ENCODE peak calls at places on chromosome 1, in seven cellular contexts. I, B, A, T, S, G and M are unnamed samples.

GRCh38 chr1:166377896-166378295 is 211.1 kb upstream of the FAM78B start:
- DNase-seq in I (no peak), B (no peak), A (no peak), T (no peak), S (no peak), G (no peak), M (no peak)

GRCh38 chr1:245235156-245235555 is 80.4 kb downstream of the KIF26B start:
- DNase-seq in I (no peak), B (no peak), A (no peak), T (no peak), S (no peak), G (no peak), M (no peak)

GRCh38 chr1:2404142-2404889 is 8.0 kb downstream of the PEX10 start:
- DNase-seq in I (no peak), B (no peak), A (no peak), T (no peak), S (no peak), G (no peak), M (no peak)

GRCh38 chr1:42311138-42311537 is 23.9 kb downstream of the FOXJ3 start:
- DNase-seq in I (no peak), B (no peak), A (no peak), T (no peak), S (no peak), G (no peak), M (no peak)

GRCh38 chr1:241772932-241773500 is 75.0 kb upstream of the EXO1 start:
- DNase-seq in I (no peak), B (no peak), A (no peak), T (no peak), S (no peak), G (no peak), M (no peak)

GRCh38 chr1:230123280-230124186 is 56.5 kb downstream of the GALNT2 start:
- DNase-seq in I (no peak), B (no peak), A (no peak), T (no peak), S (peak; percentile 35), G (peak; percentile 97), M (no peak)

GRCh38 chr1:199898654-199899053 is 128.9 kb upstream of the NR5A2 start:
- DNase-seq in I (no peak), B (no peak), A (no peak), T (no peak), S (no peak), G (no peak), M (no peak)

GRCh38 chr1:5949074-5949760 is 43.0 kb downstream of the NPHP4 start:
- DNase-seq in I (no peak), B (no peak), A (peak; percentile 79), T (peak; percentile 69), S (peak; percentile 88), G (no peak), M (no peak)

GRCh38 chr1:41474490-41475271 is 9.8 kb downstream of the EDN2 start:
- DNase-seq in I (no peak), B (no peak), A (peak; percentile 71), T (no peak), S (no peak), G (no peak), M (no peak)

GRCh38 chr1:228405200-228405978 is 1.2 kb downstream of the TRIM11 start:
- DNase-seq in I (no peak), B (no peak), A (no peak), T (no peak), S (no peak), G (no peak), M (no peak)

GRCh38 chr1:233572896-233573295 is 41.0 kb upstream of the KCNK1 start:
- DNase-seq in I (no peak), B (no peak), A (no peak), T (no peak), S (no peak), G (no peak), M (no peak)

GRCh38 chr1:67921725-67922489 is 88.6 kb upstream of the GNG12 start:
- DNase-seq in I (no peak), B (no peak), A (no peak), T (peak; percentile 41), S (no peak), G (no peak), M (no peak)

DNA sequence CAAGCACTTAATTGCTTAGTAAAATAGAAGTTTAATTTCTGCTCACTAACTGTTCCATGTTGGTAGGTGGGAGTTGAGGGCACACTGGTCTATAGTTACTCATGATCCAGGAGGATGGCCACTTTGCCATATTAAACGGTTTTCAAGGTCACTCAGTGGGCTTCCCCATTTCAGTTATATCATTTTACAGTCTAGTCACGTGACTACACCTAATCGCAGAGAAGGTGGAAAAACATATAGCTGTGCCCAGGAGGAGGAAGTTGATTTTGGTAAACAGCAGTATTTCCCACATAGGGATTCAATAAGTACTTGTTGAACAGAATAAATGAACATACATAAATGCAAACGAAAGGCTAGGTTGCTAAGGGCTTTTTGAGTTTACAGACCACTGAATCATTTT is 541.1 kb upstream of the CAMK1G start:
- DNase-seq in I (no peak), B (no peak), A (no peak), T (no peak), S (no peak), G (no peak), M (no peak)
- H3K4me1 ChIP-seq in I (no peaks in the 10 kb centered on the region), B (no peaks in the 10 kb centered on the region), A (peaks cover 6% of the 10 kb centered on the region), T (no peaks in the 10 kb centered on the region), S (no peaks in the 10 kb centered on the region), G (no peaks in the 10 kb centered on the region), M (no peaks in the 10 kb centered on the region)

GRCh38 chr1:111987502-111987901 is 2.0 kb downstream of the KCND3 start:
- DNase-seq in I (no peak), B (no peak), A (no peak), T (no peak), S (no peak), G (no peak), M (no peak)
- H3K4me3 ChIP-seq in I (no peak overlapping the region), B (no peak overlapping the region), A (no peak overlapping the region), T (no peak overlapping the region), S (no peak overlapping the region), G (no peak overlapping the region), M (no peak overlapping the region)

DNA sequence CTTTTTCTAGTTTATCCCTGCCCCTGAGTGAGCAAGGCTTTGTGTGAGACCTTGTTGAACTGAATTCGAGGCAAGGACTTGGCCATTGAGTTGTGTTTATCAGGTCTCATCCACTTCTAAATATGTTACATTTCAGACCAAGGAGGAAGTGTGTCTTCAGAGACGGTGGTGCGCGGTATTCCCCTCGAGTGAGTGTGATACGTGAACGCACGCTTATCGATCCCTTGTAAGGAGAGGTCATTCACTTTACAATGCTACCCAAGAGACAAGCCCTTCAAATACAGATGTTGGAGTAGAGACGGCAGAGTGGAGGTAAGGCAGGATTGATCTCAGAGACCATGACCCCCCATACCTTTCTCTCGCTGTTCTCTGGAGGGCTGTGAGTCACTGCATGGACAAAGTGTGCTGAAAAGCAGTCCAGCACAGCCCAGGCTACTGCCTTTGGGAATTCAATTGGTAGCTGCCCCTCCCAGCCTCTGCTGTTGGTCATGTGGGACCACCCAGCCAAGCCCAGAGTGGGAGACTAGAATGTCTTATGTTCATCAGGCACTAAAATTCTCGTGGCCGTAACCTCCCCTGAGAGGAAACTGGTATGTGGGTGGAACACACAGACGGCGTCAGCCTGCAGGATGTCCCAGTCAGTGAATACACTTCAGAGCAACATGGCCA is 16.3 kb upstream of the MTARC1 start:
- DNase-seq in I (no peak), B (no peak), A (no peak), T (no peak), S (no peak), G (peak; percentile 49), M (no peak)
- TF ChIP-seq SIN3A in I (no peak), B (no peak), A (no peak), T (no peak), S (no peak), G (no peak), M (no peak)

DNA sequence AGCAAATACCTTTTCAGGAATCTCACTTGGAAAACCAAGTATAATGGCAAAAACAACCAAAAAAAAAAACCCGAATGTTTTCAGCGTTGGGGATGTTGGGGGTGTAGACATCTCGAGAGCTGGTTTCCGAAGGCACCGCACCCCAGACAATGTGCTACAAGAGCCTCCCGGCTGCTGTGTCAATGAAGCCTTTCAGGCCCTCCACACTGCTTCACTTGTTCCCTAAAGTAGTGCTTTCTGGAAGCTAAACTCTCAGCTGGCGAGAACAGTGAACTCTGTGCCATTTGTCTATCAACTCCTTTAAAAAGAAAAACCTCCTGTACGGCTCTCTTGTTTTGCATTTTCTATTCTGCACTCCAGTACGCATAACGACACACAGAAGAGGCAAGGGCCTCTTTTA is 32.5 kb downstream of the PLEKHO1 start:
- DNase-seq in I (no peak), B (no peak), A (no peak), T (no peak), S (no peak), G (no peak), M (no peak)
- H3K4me1 ChIP-seq in I (peaks cover 12% of the 10 kb centered on the region), B (no peaks in the 10 kb centered on the region), A (no peaks in the 10 kb centered on the region), T (peaks cover 4% of the 10 kb centered on the region), S (peaks cover 33% of the 10 kb centered on the region), G (no peaks in the 10 kb centered on the region), M (no peaks in the 10 kb centered on the region)